ENCODE peak calls at places on chromosome 9, in six cellular contexts. J, K, T, L, X and R are unnamed samples.

GRCh38 chr9:129701549-129701948 is 36.1 kb downstream of the PRRX2 start:
- DNase-seq in J (no peak), K (no peak), T (no peak), L (no peak), X (no peak), R (no peak)

GRCh38 chr9:98807070-98807810 is at the start of gene GALNT12:
- DNase-seq in J (no peak), K (no peak), T (peak), L (no peak), X (peak), R (no peak)

GRCh38 chr9:116812231-116813028 is 125.3 kb downstream of the TRIM32 start:
- DNase-seq in J (no peak), K (no peak), T (no peak), L (no peak), X (no peak), R (no peak)

GRCh38 chr9:105128908-105129307 is 115.5 kb upstream of the SLC44A1 start:
- DNase-seq in J (no peak), K (no peak), T (no peak), L (no peak), X (no peak), R (no peak)

GRCh38 chr9:77887660-77888059 is 144.0 kb downstream of the GNAQ start:
- DNase-seq in J (no peak), K (no peak), T (no peak), L (no peak), X (no peak), R (no peak)

GRCh38 chr9:7117676-7118561 is 360.1 kb downstream of the KDM4C start:
- DNase-seq in J (peak), K (no peak), T (no peak), L (no peak), X (no peak), R (no peak)

GRCh38 chr9:34701023-34701768 is 8.7 kb downstream of the CCL21 start:
- DNase-seq in J (no peak), K (peak), T (peak), L (peak), X (peak), R (peak)

GRCh38 chr9:78001946-78002731 is 29.5 kb downstream of the GNAQ start:
- DNase-seq in J (no peak), K (no peak), T (no peak), L (no peak), X (no peak), R (no peak)

GRCh38 chr9:129436751-129437625 is 183.9 kb downstream of the C9orf50 start:
- DNase-seq in J (no peak), K (no peak), T (no peak), L (no peak), X (peak), R (no peak)

GRCh38 chr9:29118555-29118954 is 1545.3 kb upstream of the C9orf72 start:
- DNase-seq in J (no peak), K (no peak), T (no peak), L (no peak), X (no peak), R (no peak)

GRCh38 chr9:96565684-96566360 is 53.8 kb downstream of the CDC14B start:
- DNase-seq in J (no peak), K (no peak), T (no peak), L (no peak), X (no peak), R (no peak)

GRCh38 chr9:108445431-108446018 is 410.3 kb downstream of the ACTL7B start:
- DNase-seq in J (no peak), K (no peak), T (no peak), L (no peak), X (no peak), R (no peak)

GRCh38 chr9:137506274-137506673 is 43.9 kb downstream of the PNPLA7 start:
- DNase-seq in J (no peak), K (no peak), T (no peak), L (no peak), X (no peak), R (no peak)